ENCODE peak calls at places on chromosomes 4 and X, in seven cellular contexts. P is PC-3, O is heart right ventricle, U is HFF-Myc, Y is sigmoid colon, B is BE2C, L is A549. A is an unnamed sample.

GRCh38 chrX:72041901-72042859 is 89.5 kb downstream of the RTL5 start:
- DNase-seq in Y (peak), L (no peak), P (no peak), U (no peak), O (no peak), B (peak), A (no peak)

GRCh38 chrX:373641-374471 is 12.9 kb downstream of the PPP2R3B start:
- DNase-seq in U (no peak), L (peak), B (no peak), O (peak), P (no peak), Y (no peak), A (no peak)

GRCh38 chr4:65538571-65538970 is 131.7 kb downstream of the EPHA5 start:
- DNase-seq in B (no peak), Y (no peak), O (no peak), P (peak), L (peak), U (no peak), A (no peak)

GRCh38 chr4:27915822-27916221 is 1055.2 kb downstream of the STIM2 start:
- DNase-seq in O (no peak), P (no peak), L (no peak), B (no peak), U (no peak), Y (no peak), A (no peak)

GRCh38 chr4:169270810-169271691 is at the start of gene SH3RF1:
- DNase-seq in Y (peak), P (peak), O (peak), U (no peak), B (peak), L (peak), A (peak)

GRCh38 chrX:48470833-48471118 is 716 bp upstream of the SLC38A5 start:
- DNase-seq in L (no peak), P (no peak), B (no peak), Y (no peak), O (no peak), U (no peak), A (no peak)

GRCh38 chr4:33080262-33080661 is 2360.1 kb downstream of the PCDH7 start:
- DNase-seq in B (no peak), L (no peak), Y (no peak), U (no peak), O (no peak), P (no peak), A (no peak)

GRCh38 chrX:72545990-72546389 is 26.7 kb downstream of the HDAC8 start:
- DNase-seq in P (peak), U (no peak), B (no peak), L (peak), Y (no peak), O (no peak), A (no peak)

GRCh38 chrX:86021652-86022289 is 25.6 kb downstream of the CHM start:
- DNase-seq in O (no peak), Y (no peak), B (no peak), U (no peak), P (no peak), L (no peak), A (no peak)

GRCh38 chrX:133838761-133839676 is 146.4 kb downstream of the GPC3 start:
- DNase-seq in U (peak), L (peak), O (no peak), P (peak), Y (no peak), B (peak), A (no peak)

GRCh38 chr4:82553020-82553419 is 8.8 kb downstream of the TMEM150C start:
- DNase-seq in P (no peak), Y (no peak), L (no peak), O (no peak), B (no peak), U (no peak), A (no peak)

GRCh38 chr4:3637326-3638016 is 105.2 kb upstream of the LRPAP1 start:
- DNase-seq in P (no peak), O (no peak), L (no peak), U (no peak), Y (no peak), B (no peak), A (no peak)

GRCh38 chr4:2304321-2304876 is 42.5 kb upstream of the MXD4 start:
- DNase-seq in U (no peak), Y (no peak), P (no peak), B (no peak), L (no peak), O (no peak), A (no peak)

GRCh38 chr4:169225058-169225751 is 45.6 kb downstream of the SH3RF1 start:
- DNase-seq in L (peak), Y (no peak), B (no peak), U (peak), P (peak), O (no peak), A (peak)

GRCh38 chr4:101696276-101697010 is 94.1 kb upstream of the BANK1 start:
- DNase-seq in Y (no peak), B (no peak), P (no peak), L (no peak), O (no peak), U (no peak), A (no peak)

GRCh38 chrX:44908198-44908597 is 35.2 kb downstream of the KDM6A start:
- DNase-seq in O (no peak), Y (no peak), L (no peak), P (no peak), B (no peak), U (no peak), A (no peak)

GRCh38 chr4:40848981-40849380 is 99.2 kb downstream of the NSUN7 start:
- DNase-seq in P (no peak), Y (no peak), B (no peak), U (no peak), O (no peak), L (no peak), A (no peak)

GRCh38 chr4:116070283-116070682 is 956.9 kb upstream of the NDST4 start:
- DNase-seq in U (no peak), L (no peak), B (no peak), P (peak), O (no peak), Y (no peak), A (no peak)

GRCh38 chr4:151174784-151175183 is 75.4 kb downstream of the RPS3A start:
- DNase-seq in Y (no peak), L (no peak), P (no peak), O (no peak), U (no peak), B (no peak), A (no peak)

GRCh38 chrX:468979-469378 is 82.3 kb upstream of the PPP2R3B start:
- DNase-seq in O (no peak), P (no peak), Y (peak), U (no peak), B (no peak), L (no peak), A (no peak)

GRCh38 chrX:112223391-112223790 is 140.8 kb upstream of the TRPC5 start:
- DNase-seq in Y (no peak), P (no peak), L (no peak), O (no peak), U (no peak), B (peak), A (no peak)

DNA sequence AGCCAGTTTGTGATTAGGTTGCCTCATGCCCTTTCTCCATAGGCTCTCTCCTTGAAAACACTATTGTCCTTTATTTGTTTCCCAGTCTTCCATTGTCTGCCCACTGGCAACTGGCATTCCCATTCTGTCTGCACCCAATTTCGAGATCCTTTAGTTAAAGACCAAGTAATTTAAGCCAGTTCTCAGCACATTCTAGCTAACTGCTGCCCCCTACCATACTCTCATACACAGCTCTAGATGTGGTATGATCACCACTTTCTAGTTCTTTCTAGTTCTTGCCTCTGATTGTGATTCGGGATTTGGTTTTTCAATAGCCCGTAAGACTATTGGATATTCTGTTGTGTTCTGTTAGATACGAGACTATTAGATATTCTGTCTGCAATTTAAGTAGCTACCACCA is 135.8 kb upstream of the TRPC5 start:
- DNase-seq in B (no peak), U (no peak), Y (no peak), L (no peak), O (no peak), P (no peak), A (no peak)
- TF ChIP-seq CTCF in B (peak), U (no peak), Y (no peak), L (no peak), O (no peak), P (no peak), A (no peak)

GRCh38 chr4:94256833-94257232 is 49.2 kb downstream of the SMARCAD1 start:
- DNase-seq in B (no peak), U (no peak), P (peak), L (peak), O (no peak), Y (no peak), A (no peak)
- TF ChIP-seq CTCF in B (peak), U (no peak), P (peak), L (peak), O (peak), Y (no peak), A (peak)

GRCh38 chrX:23919148-23919547 is 11.3 kb downstream of the CXorf58 start:
- DNase-seq in P (no peak), L (no peak), B (no peak), O (no peak), U (no peak), Y (no peak), A (no peak)

DNA sequence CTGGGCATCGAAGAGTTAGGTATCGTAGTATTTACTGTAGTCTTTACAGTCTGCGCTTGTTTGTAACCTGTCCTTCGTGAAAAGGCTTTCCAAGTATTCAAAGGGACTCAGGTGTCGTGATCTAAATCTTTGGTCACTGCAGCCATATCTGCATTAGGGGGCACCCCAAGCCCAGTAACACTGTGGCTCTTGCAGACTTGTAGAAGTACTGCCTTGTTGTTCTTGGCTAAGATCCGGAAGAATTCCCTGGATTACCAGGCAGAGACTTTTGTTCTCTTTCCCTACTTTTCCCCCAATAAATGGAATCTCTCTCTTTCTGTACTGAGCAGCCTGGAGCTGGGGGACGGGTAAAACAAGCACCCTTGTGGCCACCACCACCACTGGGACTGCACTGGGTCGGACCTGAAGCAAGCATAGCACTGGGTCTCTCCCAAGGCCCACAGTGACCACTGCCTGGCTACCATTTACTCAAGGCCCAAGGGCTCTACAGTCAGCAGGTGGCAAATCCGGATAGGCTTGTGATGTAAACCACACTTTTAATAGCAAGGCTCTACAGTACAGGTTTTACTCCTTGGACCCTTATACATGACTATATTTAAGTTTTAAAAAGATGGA is 12.0 kb downstream of the CXorf58 start:
- DNase-seq in O (no peak), U (no peak), P (no peak), Y (no peak), L (no peak), B (no peak), A (no peak)
- TF ChIP-seq CTCF in O (no peak), U (no peak), P (no peak), Y (no peak), L (no peak), B (peak), A (no peak)

GRCh38 chr4:37685211-37685725 is 908 bp downstream of the RELL1 start:
- DNase-seq in B (no peak), U (peak), L (no peak), P (no peak), Y (peak), O (no peak), A (peak)

GRCh38 chr4:37686373-37687174 is at the start of gene RELL1:
- DNase-seq in O (peak), P (peak), L (peak), U (peak), B (peak), Y (peak), A (peak)

GRCh38 chr4:37682701-37683401 is 3.3 kb downstream of the RELL1 start:
- DNase-seq in B (no peak), U (no peak), L (peak), O (no peak), P (no peak), Y (no peak), A (no peak)

GRCh38 chr4:37685726-37686372 is 327 bp downstream of the RELL1 start:
- DNase-seq in O (peak), B (peak), Y (peak), U (no peak), L (peak), P (peak), A (no peak)

DNA sequence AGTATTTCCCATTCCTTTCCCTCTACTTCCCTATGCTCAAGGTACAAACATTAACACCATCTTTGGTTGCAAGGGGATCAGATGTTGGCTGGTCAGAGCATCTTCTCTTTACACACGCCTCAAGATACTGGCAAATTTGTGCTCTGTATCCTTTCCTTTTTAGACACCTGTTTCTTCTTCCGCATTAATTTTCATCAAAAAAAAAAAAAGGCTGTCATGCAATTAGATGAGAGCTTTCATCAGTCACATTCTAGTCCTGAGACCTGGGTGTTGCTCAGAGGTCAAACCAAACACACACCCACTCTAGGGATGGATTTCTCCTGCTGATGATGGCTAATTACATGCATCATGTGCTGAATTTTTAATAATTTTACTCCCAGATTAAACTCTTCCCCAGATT is 2.0 kb downstream of the RELL1 start:
- DNase-seq in B (no peak), P (no peak), L (no peak), U (no peak), Y (no peak), O (no peak), A (no peak)
- TF ChIP-seq CTCF in B (no peak), P (no peak), L (no peak), U (no peak), Y (no peak), O (no peak), A (no peak)

GRCh38 chr4:53703267-53703655 is 112.0 kb upstream of the LNX1 start:
- DNase-seq in B (no peak), L (no peak), U (no peak), O (no peak), Y (no peak), P (no peak), A (no peak)

GRCh38 chr4:53705972-53706371 is 114.7 kb upstream of the LNX1 start:
- DNase-seq in L (no peak), O (no peak), Y (no peak), U (no peak), B (no peak), P (no peak), A (no peak)

GRCh38 chr4:53705151-53705764 is 114.0 kb upstream of the LNX1 start:
- DNase-seq in B (no peak), U (no peak), Y (no peak), O (no peak), P (peak), L (no peak), A (no peak)

GRCh38 chr4:53704329-53704728 is 113.0 kb upstream of the LNX1 start:
- DNase-seq in O (no peak), Y (no peak), P (no peak), L (no peak), B (no peak), U (no peak), A (no peak)

DNA sequence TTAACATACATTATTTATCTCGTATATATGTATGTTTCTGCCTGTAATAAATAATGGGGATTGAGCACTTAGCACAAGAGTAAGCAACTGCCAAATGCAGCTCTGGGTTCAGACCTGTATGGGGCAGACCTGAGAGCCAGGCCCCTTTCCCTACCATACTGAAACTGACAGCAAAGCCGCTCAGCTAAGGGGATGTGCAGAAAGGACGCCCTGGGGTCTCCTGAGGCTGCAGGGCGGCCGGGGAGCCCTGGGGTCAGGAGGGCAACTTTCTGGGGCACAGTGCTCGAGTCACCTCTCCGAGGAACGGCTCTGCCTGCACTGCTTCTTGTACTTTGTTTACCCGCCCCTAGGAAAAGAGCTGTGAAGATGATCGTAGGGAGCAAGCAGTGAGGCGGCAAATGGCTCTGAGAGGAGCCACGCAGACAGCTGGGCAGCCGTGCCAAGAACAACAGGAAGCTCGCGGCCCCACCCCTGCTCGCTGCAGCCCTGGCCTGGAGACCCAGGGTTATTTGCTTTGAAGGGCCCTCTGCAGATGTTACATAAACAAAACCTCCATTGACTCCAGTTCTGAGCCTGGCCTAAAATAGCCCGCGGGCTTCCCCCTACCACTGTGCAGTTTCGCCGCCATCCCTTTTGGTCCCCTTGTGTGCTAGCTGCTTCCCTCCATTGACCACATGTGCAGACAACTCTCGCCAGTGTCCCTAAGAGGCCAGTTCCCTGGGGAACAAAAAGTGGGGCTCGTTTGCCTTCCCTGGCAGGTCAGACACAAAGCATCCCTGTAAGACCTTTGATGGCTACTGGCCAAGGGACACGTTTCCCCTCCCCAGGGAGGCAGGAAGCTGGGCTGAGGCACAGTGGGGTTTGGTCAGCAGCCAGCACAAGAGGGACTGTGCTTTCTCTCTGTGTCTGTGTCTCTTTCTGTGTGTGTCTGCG is 111.3 kb upstream of the LNX1 start:
- DNase-seq in P (peak), Y (peak), B (peak), U (peak), O (peak), L (peak), A (peak)
- TF ChIP-seq CTCF in P (peak), Y (no peak), B (peak), U (no peak), O (no peak), L (no peak), A (peak)

GRCh38 chr4:132333723-132334045 is 815.4 kb upstream of the PCDH10 start:
- DNase-seq in O (no peak), L (no peak), U (no peak), P (no peak), Y (no peak), B (no peak), A (no peak)
- TF ChIP-seq CTCF in O (no peak), L (no peak), U (no peak), P (no peak), Y (no peak), B (no peak), A (no peak)

GRCh38 chr4:131304686-131305085 is 1844.4 kb upstream of the PCDH10 start:
- DNase-seq in P (peak), O (no peak), L (no peak), Y (no peak), U (no peak), B (no peak), A (no peak)

GRCh38 chr4:131296192-131296591 is 1852.9 kb upstream of the PCDH10 start:
- DNase-seq in O (no peak), Y (no peak), B (no peak), L (no peak), U (no peak), P (no peak), A (no peak)

DNA sequence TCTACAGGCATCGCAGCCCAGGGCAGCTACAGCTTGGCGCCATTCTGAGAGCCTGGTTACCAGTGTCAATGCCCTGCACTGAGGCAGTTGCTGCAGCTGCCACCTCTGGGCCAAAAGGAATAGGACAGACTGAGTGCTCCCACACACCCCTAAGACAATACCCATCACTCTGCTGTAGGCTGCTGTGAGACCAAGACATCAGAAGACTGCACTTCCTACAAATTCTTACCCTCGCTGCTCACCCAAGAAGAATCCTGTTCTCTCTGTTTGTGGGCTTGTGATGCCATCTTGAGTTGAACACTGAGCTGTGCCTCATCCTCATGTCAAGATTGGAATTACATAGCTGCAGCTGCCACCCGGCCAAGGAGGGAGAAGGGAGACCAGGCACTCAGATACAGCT is 1847.0 kb upstream of the PCDH10 start:
- DNase-seq in O (no peak), B (no peak), L (peak), U (no peak), Y (no peak), P (no peak), A (no peak)
- TF ChIP-seq CTCF in O (no peak), B (peak), L (no peak), U (no peak), Y (no peak), P (no peak), A (no peak)

DNA sequence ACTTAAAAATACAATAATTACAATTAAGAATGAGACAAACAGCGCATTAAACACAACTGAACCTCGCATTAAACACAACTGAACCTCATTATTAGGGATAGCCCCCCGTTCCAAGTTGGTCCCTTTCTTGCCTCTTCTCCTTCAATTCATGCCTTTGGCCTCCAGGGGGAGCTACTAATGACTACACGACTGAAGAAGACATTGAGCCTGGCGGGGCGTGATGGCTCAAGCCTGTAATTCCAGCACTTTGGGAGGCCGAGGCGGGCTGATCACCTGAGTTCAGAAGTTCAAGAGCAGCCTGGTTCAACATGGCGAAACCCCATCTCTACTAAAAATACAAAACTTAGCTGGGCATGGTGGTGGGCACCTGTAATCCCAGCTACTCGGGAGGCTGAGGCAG is 56.4 kb upstream of the NWD2 start:
- DNase-seq in L (peak), B (peak), Y (no peak), P (peak), U (no peak), O (no peak), A (no peak)
- TF ChIP-seq CTCF in L (no peak), B (peak), Y (no peak), P (peak), U (no peak), O (no peak), A (no peak)